ENCODE peak calls at places on chromosomes 7 and 10, in eight cellular contexts. One of them, this sample, is unnamed.

GRCh38 chr7:117319211-117319610 is 3.6 kb downstream of the WNT2 start:
- DNase-seq in psoas muscle: no peak
- DNase-seq in neural crest cell: no peak
- DNase-seq in endothelial cell: no peak
- DNase-seq in GM12878: no peak
- DNase-seq in kidney: no peak
- DNase-seq in fibroblast of pulmonary artery: no peak
- DNase-seq in fibroblast of lung: no peak
- DNase-seq in this sample: no peak

GRCh38 chr10:17607603-17608332 is 9.4 kb downstream of the HACD1 start:
- DNase-seq in psoas muscle: no peak
- DNase-seq in neural crest cell: no peak
- DNase-seq in endothelial cell: no peak
- DNase-seq in GM12878: no peak
- DNase-seq in kidney: no peak
- DNase-seq in fibroblast of pulmonary artery: peak; percentile 76
- DNase-seq in fibroblast of lung: peak; percentile 47
- DNase-seq in this sample: no peak

GRCh38 chr10:6044651-6045599 is 17.2 kb downstream of the IL2RA start:
- DNase-seq in psoas muscle: no peak
- DNase-seq in neural crest cell: no peak
- DNase-seq in endothelial cell: no peak
- DNase-seq in GM12878: no peak
- DNase-seq in kidney: no peak
- DNase-seq in fibroblast of pulmonary artery: no peak
- DNase-seq in fibroblast of lung: no peak
- DNase-seq in this sample: no peak

GRCh38 chr7:18206331-18206730 is 178.7 kb upstream of the PRPS1L1 start:
- DNase-seq in psoas muscle: no peak
- DNase-seq in neural crest cell: no peak
- DNase-seq in endothelial cell: no peak
- DNase-seq in GM12878: no peak
- DNase-seq in kidney: no peak
- DNase-seq in fibroblast of pulmonary artery: peak; percentile 13
- DNase-seq in fibroblast of lung: no peak
- DNase-seq in this sample: no peak

GRCh38 chr10:101066890-101067355 is 5.1 kb downstream of the KAZALD1 start:
- DNase-seq in psoas muscle: no peak
- DNase-seq in neural crest cell: no peak
- DNase-seq in endothelial cell: no peak
- DNase-seq in GM12878: no peak
- DNase-seq in kidney: peak; percentile 76
- DNase-seq in fibroblast of pulmonary artery: no peak
- DNase-seq in fibroblast of lung: no peak
- DNase-seq in this sample: no peak

GRCh38 chr7:29285451-29285807 is 90.9 kb downstream of the CHN2 start:
- DNase-seq in psoas muscle: no peak
- DNase-seq in neural crest cell: no peak
- DNase-seq in endothelial cell: no peak
- DNase-seq in GM12878: peak; percentile 55
- DNase-seq in kidney: no peak
- DNase-seq in fibroblast of pulmonary artery: peak; percentile 89
- DNase-seq in fibroblast of lung: peak; percentile 97
- DNase-seq in this sample: peak; percentile 90

GRCh38 chr7:131517218-131517923 is 39.1 kb downstream of the PODXL start:
- DNase-seq in psoas muscle: no peak
- DNase-seq in neural crest cell: no peak
- DNase-seq in endothelial cell: no peak
- DNase-seq in GM12878: no peak
- DNase-seq in kidney: no peak
- DNase-seq in fibroblast of pulmonary artery: no peak
- DNase-seq in fibroblast of lung: no peak
- DNase-seq in this sample: no peak

GRCh38 chr10:24240001-24240751 is 31.2 kb downstream of the KIAA1217 start:
- DNase-seq in psoas muscle: no peak
- DNase-seq in neural crest cell: no peak
- DNase-seq in endothelial cell: no peak
- DNase-seq in GM12878: no peak
- DNase-seq in kidney: no peak
- DNase-seq in fibroblast of pulmonary artery: peak; percentile 58
- DNase-seq in fibroblast of lung: no peak
- DNase-seq in this sample: no peak

GRCh38 chr7:94510582-94511456 is 1.2 kb downstream of the CASD1 start:
- DNase-seq in psoas muscle: peak; percentile 68
- DNase-seq in neural crest cell: peak; percentile 31
- DNase-seq in endothelial cell: peak; percentile 46
- DNase-seq in GM12878: no peak
- DNase-seq in kidney: no peak
- DNase-seq in fibroblast of pulmonary artery: peak; percentile 19
- DNase-seq in fibroblast of lung: peak; percentile 27
- DNase-seq in this sample: no peak

GRCh38 chr10:100020161-100020882 is 10.6 kb upstream of the DNMBP start:
- DNase-seq in psoas muscle: no peak
- DNase-seq in neural crest cell: no peak
- DNase-seq in endothelial cell: no peak
- DNase-seq in GM12878: peak; percentile 87
- DNase-seq in kidney: no peak
- DNase-seq in fibroblast of pulmonary artery: no peak
- DNase-seq in fibroblast of lung: no peak
- DNase-seq in this sample: no peak
- TF ChIP-seq CTCF in psoas muscle: no peak
- TF ChIP-seq CTCF in neural crest cell: peak; percentile 22
- TF ChIP-seq CTCF in endothelial cell: no peak
- TF ChIP-seq CTCF in GM12878: no peak
- TF ChIP-seq CTCF in kidney: no peak
- TF ChIP-seq CTCF in fibroblast of pulmonary artery: no peak
- TF ChIP-seq CTCF in fibroblast of lung: no peak
- TF ChIP-seq CTCF in this sample: no peak

GRCh38 chr7:78081888-78082287 is 283.3 kb downstream of the PHTF2 start:
- DNase-seq in psoas muscle: no peak
- DNase-seq in neural crest cell: no peak
- DNase-seq in endothelial cell: no peak
- DNase-seq in GM12878: no peak
- DNase-seq in kidney: no peak
- DNase-seq in fibroblast of pulmonary artery: no peak
- DNase-seq in fibroblast of lung: no peak
- DNase-seq in this sample: no peak
- TF ChIP-seq CTCF in psoas muscle: no peak
- TF ChIP-seq CTCF in neural crest cell: no peak
- TF ChIP-seq CTCF in endothelial cell: peak; percentile 29
- TF ChIP-seq CTCF in GM12878: no peak
- TF ChIP-seq CTCF in kidney: no peak
- TF ChIP-seq CTCF in fibroblast of pulmonary artery: no peak
- TF ChIP-seq CTCF in fibroblast of lung: no peak
- TF ChIP-seq CTCF in this sample: no peak

GRCh38 chr10:74888947-74889661 is 62.7 kb downstream of the KAT6B start:
- DNase-seq in psoas muscle: no peak
- DNase-seq in neural crest cell: no peak
- DNase-seq in endothelial cell: no peak
- DNase-seq in GM12878: no peak
- DNase-seq in kidney: no peak
- DNase-seq in fibroblast of pulmonary artery: no peak
- DNase-seq in fibroblast of lung: no peak
- DNase-seq in this sample: no peak
- TF ChIP-seq CTCF in psoas muscle: peak; percentile 10
- TF ChIP-seq CTCF in neural crest cell: no peak
- TF ChIP-seq CTCF in endothelial cell: no peak
- TF ChIP-seq CTCF in GM12878: peak; percentile 39
- TF ChIP-seq CTCF in kidney: peak; percentile 23
- TF ChIP-seq CTCF in fibroblast of pulmonary artery: no peak
- TF ChIP-seq CTCF in fibroblast of lung: no peak
- TF ChIP-seq CTCF in this sample: no peak

GRCh38 chr10:84237199-84238051 is 3.9 kb downstream of the LRIT1 start:
- DNase-seq in psoas muscle: no peak
- DNase-seq in neural crest cell: no peak
- DNase-seq in endothelial cell: peak; percentile 81
- DNase-seq in GM12878: no peak
- DNase-seq in kidney: no peak
- DNase-seq in fibroblast of pulmonary artery: no peak
- DNase-seq in fibroblast of lung: no peak
- DNase-seq in this sample: no peak
- TF ChIP-seq CTCF in psoas muscle: no peak
- TF ChIP-seq CTCF in neural crest cell: peak; percentile 42
- TF ChIP-seq CTCF in endothelial cell: peak; percentile 79
- TF ChIP-seq CTCF in GM12878: no peak
- TF ChIP-seq CTCF in kidney: no peak
- TF ChIP-seq CTCF in fibroblast of pulmonary artery: no peak
- TF ChIP-seq CTCF in fibroblast of lung: no peak
- TF ChIP-seq CTCF in this sample: peak; percentile 38

GRCh38 chr10:9211228-9211627 is 1156.7 kb downstream of the GATA3 start:
- DNase-seq in psoas muscle: no peak
- DNase-seq in neural crest cell: no peak
- DNase-seq in endothelial cell: no peak
- DNase-seq in GM12878: no peak
- DNase-seq in kidney: no peak
- DNase-seq in fibroblast of pulmonary artery: peak; percentile 16
- DNase-seq in fibroblast of lung: no peak
- DNase-seq in this sample: no peak
- TF ChIP-seq CTCF in psoas muscle: peak; percentile 9
- TF ChIP-seq CTCF in neural crest cell: peak; percentile 54
- TF ChIP-seq CTCF in endothelial cell: peak; percentile 32
- TF ChIP-seq CTCF in GM12878: no peak
- TF ChIP-seq CTCF in kidney: peak; percentile 11
- TF ChIP-seq CTCF in fibroblast of pulmonary artery: peak; percentile 45
- TF ChIP-seq CTCF in fibroblast of lung: peak; percentile 69
- TF ChIP-seq CTCF in this sample: no peak

DNA sequence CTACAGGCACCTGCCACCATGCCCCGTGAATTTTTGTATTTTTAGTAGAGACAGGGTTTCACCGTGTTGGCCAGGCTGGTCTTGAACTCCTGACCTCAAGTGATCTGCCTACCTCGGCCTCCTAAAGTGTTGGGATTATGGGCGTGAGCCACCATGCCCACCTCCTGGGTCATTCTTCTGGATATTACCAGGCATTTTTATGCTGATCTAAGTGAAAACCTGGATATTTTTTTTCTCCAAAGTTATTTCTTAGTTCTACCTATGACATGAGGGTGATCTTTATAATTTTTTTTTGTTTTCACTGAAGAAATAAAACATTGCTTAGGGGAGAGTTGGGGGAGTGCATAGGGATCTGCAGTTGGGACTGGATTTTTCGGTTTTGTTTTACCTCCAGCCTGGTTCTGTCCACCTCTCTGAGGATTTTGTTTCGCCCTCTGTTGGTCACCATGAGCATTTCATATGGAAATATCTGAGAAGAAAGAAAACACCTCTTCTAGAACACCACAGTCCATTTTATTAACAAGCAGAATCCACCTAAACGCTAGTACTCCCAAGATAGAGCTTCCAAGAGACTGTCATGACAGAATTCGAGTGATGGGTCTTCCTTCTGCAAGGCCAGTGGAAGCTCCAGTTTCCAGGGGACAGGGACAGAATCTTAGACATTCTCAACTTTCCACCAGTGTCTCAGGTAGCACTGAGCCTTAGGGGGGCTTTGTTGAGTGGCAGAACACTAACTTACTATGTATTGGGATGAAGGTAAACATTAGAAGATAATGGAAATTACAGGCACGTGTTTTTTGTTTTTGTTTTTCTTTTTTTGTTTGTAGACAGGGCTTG is 33.4 kb upstream of the AFAP1L2 start:
- DNase-seq in psoas muscle: no peak
- DNase-seq in neural crest cell: no peak
- DNase-seq in endothelial cell: no peak
- DNase-seq in GM12878: no peak
- DNase-seq in kidney: no peak
- DNase-seq in fibroblast of pulmonary artery: peak; percentile 32
- DNase-seq in fibroblast of lung: no peak
- DNase-seq in this sample: no peak
- TF ChIP-seq CTCF in psoas muscle: peak; percentile 36
- TF ChIP-seq CTCF in neural crest cell: peak; percentile 68
- TF ChIP-seq CTCF in endothelial cell: peak; percentile 76
- TF ChIP-seq CTCF in GM12878: peak; percentile 41
- TF ChIP-seq CTCF in kidney: no peak
- TF ChIP-seq CTCF in fibroblast of pulmonary artery: peak; percentile 57
- TF ChIP-seq CTCF in fibroblast of lung: peak; percentile 68
- TF ChIP-seq CTCF in this sample: peak; percentile 48

DNA sequence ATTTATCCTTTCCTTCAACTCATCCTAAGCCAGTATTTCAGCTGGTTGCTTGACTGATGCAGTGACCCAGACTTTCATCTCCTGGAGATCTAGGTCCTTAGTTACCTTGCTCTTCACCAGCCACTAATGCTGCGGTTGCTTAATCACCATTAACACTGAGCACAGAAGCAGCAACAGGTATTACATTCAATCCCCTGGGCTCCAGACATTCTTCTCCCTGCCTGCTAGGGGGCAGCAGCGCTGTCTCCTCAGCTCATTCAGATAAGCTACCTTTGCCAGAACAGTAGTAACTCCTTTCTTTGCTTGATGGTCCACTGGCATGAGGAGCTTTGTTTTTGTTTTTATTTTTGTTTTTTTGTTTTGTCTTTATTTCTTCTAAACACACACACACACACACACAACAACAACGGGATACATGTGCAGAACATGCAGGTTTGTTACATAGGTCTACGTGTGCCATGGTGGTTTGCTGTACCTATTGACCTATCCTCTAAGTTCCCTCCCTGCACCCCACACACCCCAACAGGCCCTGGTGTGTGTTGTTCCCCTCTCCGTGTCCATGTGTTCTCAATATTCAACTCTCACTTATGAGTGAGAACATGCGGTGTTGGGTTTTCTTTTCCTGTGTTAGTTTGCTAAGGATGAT is 1043.2 kb upstream of the C7orf33 start:
- DNase-seq in psoas muscle: no peak
- DNase-seq in neural crest cell: no peak
- DNase-seq in endothelial cell: peak; percentile 36
- DNase-seq in GM12878: no peak
- DNase-seq in kidney: no peak
- DNase-seq in fibroblast of pulmonary artery: peak; percentile 40
- DNase-seq in fibroblast of lung: peak; percentile 4
- DNase-seq in this sample: no peak
- TF ChIP-seq CTCF in psoas muscle: no peak
- TF ChIP-seq CTCF in neural crest cell: peak; percentile 65
- TF ChIP-seq CTCF in endothelial cell: peak; percentile 23
- TF ChIP-seq CTCF in GM12878: peak; percentile 42
- TF ChIP-seq CTCF in kidney: peak; percentile 36
- TF ChIP-seq CTCF in fibroblast of pulmonary artery: peak; percentile 57
- TF ChIP-seq CTCF in fibroblast of lung: peak; percentile 37
- TF ChIP-seq CTCF in this sample: peak; percentile 38

GRCh38 chr7:140898794-140899548 is 25.8 kb downstream of the BRAF start:
- DNase-seq in psoas muscle: no peak
- DNase-seq in neural crest cell: no peak
- DNase-seq in endothelial cell: no peak
- DNase-seq in GM12878: no peak
- DNase-seq in kidney: no peak
- DNase-seq in fibroblast of pulmonary artery: peak; percentile 14
- DNase-seq in fibroblast of lung: peak; percentile 51
- DNase-seq in this sample: no peak

GRCh38 chr7:140896996-140897395 is 27.7 kb downstream of the BRAF start:
- DNase-seq in psoas muscle: no peak
- DNase-seq in neural crest cell: no peak
- DNase-seq in endothelial cell: no peak
- DNase-seq in GM12878: no peak
- DNase-seq in kidney: no peak
- DNase-seq in fibroblast of pulmonary artery: no peak
- DNase-seq in fibroblast of lung: no peak
- DNase-seq in this sample: no peak

GRCh38 chr7:140901946-140902304 is 22.8 kb downstream of the BRAF start:
- DNase-seq in psoas muscle: no peak
- DNase-seq in neural crest cell: no peak
- DNase-seq in endothelial cell: no peak
- DNase-seq in GM12878: no peak
- DNase-seq in kidney: no peak
- DNase-seq in fibroblast of pulmonary artery: no peak
- DNase-seq in fibroblast of lung: no peak
- DNase-seq in this sample: no peak

GRCh38 chr7:140902305-140902953 is 22.3 kb downstream of the BRAF start:
- DNase-seq in psoas muscle: no peak
- DNase-seq in neural crest cell: no peak
- DNase-seq in endothelial cell: no peak
- DNase-seq in GM12878: peak; percentile 48
- DNase-seq in kidney: no peak
- DNase-seq in fibroblast of pulmonary artery: no peak
- DNase-seq in fibroblast of lung: no peak
- DNase-seq in this sample: no peak

GRCh38 chr7:140899883-140900282 is 24.8 kb downstream of the BRAF start:
- DNase-seq in psoas muscle: no peak
- DNase-seq in neural crest cell: no peak
- DNase-seq in endothelial cell: no peak
- DNase-seq in GM12878: no peak
- DNase-seq in kidney: no peak
- DNase-seq in fibroblast of pulmonary artery: no peak
- DNase-seq in fibroblast of lung: no peak
- DNase-seq in this sample: no peak
- TF ChIP-seq CTCF in psoas muscle: no peak
- TF ChIP-seq CTCF in neural crest cell: no peak
- TF ChIP-seq CTCF in endothelial cell: no peak
- TF ChIP-seq CTCF in GM12878: peak; percentile 41
- TF ChIP-seq CTCF in kidney: peak; percentile 2
- TF ChIP-seq CTCF in fibroblast of pulmonary artery: no peak
- TF ChIP-seq CTCF in fibroblast of lung: no peak
- TF ChIP-seq CTCF in this sample: no peak

This sample was measured in HFF-Myc.